ENCODE peak calls at places on chromosomes 4 and X, in eight cellular contexts. One of them, this sample, is unnamed.

GRCh38 chr4:70183168-70183939 is 12.2 kb upstream of the ODAM start:
- DNase-seq in body of pancreas: peak; percentile 39
- DNase-seq in fibroblast of lung: peak; percentile 23
- DNase-seq in A549: peak; percentile 57
- DNase-seq in ovary: no peak
- DNase-seq in GM23248: peak; percentile 74
- DNase-seq in breast epithelium: no peak
- DNase-seq in IMR-90: peak; percentile 48
- DNase-seq in this sample: no peak

GRCh38 chr4:108144451-108144850 is 24.3 kb downstream of the LEF1 start:
- DNase-seq in body of pancreas: no peak
- DNase-seq in fibroblast of lung: no peak
- DNase-seq in A549: no peak
- DNase-seq in ovary: no peak
- DNase-seq in GM23248: no peak
- DNase-seq in breast epithelium: no peak
- DNase-seq in IMR-90: no peak
- DNase-seq in this sample: no peak

GRCh38 chr4:182207806-182208483 is 35.3 kb upstream of the TENM3 start:
- DNase-seq in body of pancreas: no peak
- DNase-seq in fibroblast of lung: peak; percentile 95
- DNase-seq in A549: peak; percentile 41
- DNase-seq in ovary: no peak
- DNase-seq in GM23248: peak; percentile 53
- DNase-seq in breast epithelium: no peak
- DNase-seq in IMR-90: peak; percentile 94
- DNase-seq in this sample: no peak

GRCh38 chr4:16583764-16584163 is 314.7 kb downstream of the LDB2 start:
- DNase-seq in body of pancreas: no peak
- DNase-seq in fibroblast of lung: peak; percentile 90
- DNase-seq in A549: no peak
- DNase-seq in ovary: no peak
- DNase-seq in GM23248: peak; percentile 57
- DNase-seq in breast epithelium: no peak
- DNase-seq in IMR-90: peak; percentile 66
- DNase-seq in this sample: no peak

GRCh38 chr4:7960790-7961655 is 21.4 kb upstream of the AFAP1 start:
- DNase-seq in body of pancreas: peak; percentile 67
- DNase-seq in fibroblast of lung: peak; percentile 100
- DNase-seq in A549: peak; percentile 80
- DNase-seq in ovary: no peak
- DNase-seq in GM23248: peak; percentile 98
- DNase-seq in breast epithelium: no peak
- DNase-seq in IMR-90: peak; percentile 100
- DNase-seq in this sample: no peak

GRCh38 chrX:133410555-133410954 is 4.7 kb downstream of the GPC4 start:
- DNase-seq in body of pancreas: no peak
- DNase-seq in fibroblast of lung: no peak
- DNase-seq in A549: no peak
- DNase-seq in ovary: no peak
- DNase-seq in GM23248: no peak
- DNase-seq in breast epithelium: no peak
- DNase-seq in IMR-90: no peak
- DNase-seq in this sample: no peak

GRCh38 chr4:86498560-86499166 is 95.5 kb upstream of the PTPN13 start:
- DNase-seq in body of pancreas: peak; percentile 41
- DNase-seq in fibroblast of lung: peak; percentile 70
- DNase-seq in A549: peak; percentile 39
- DNase-seq in ovary: no peak
- DNase-seq in GM23248: peak; percentile 79
- DNase-seq in breast epithelium: no peak
- DNase-seq in IMR-90: peak; percentile 68
- DNase-seq in this sample: no peak

GRCh38 chr4:14887842-14888433 is 114.3 kb upstream of the CPEB2 start:
- DNase-seq in body of pancreas: no peak
- DNase-seq in fibroblast of lung: no peak
- DNase-seq in A549: no peak
- DNase-seq in ovary: no peak
- DNase-seq in GM23248: no peak
- DNase-seq in breast epithelium: no peak
- DNase-seq in IMR-90: no peak
- DNase-seq in this sample: no peak

GRCh38 chr4:111070390-111070789 is 447.5 kb upstream of the PITX2 start:
- DNase-seq in body of pancreas: no peak
- DNase-seq in fibroblast of lung: no peak
- DNase-seq in A549: no peak
- DNase-seq in ovary: no peak
- DNase-seq in GM23248: peak; percentile 53
- DNase-seq in breast epithelium: no peak
- DNase-seq in IMR-90: no peak
- DNase-seq in this sample: no peak

GRCh38 chr4:145299380-145300076 is 119.1 kb upstream of the OTUD4 start:
- DNase-seq in body of pancreas: no peak
- DNase-seq in fibroblast of lung: peak; percentile 94
- DNase-seq in A549: no peak
- DNase-seq in ovary: no peak
- DNase-seq in GM23248: peak; percentile 98
- DNase-seq in breast epithelium: no peak
- DNase-seq in IMR-90: peak; percentile 75
- DNase-seq in this sample: no peak

GRCh38 chr4:168167714-168168284 is 75.5 kb downstream of the ANXA10 start:
- DNase-seq in body of pancreas: no peak
- DNase-seq in fibroblast of lung: peak; percentile 59
- DNase-seq in A549: no peak
- DNase-seq in ovary: no peak
- DNase-seq in GM23248: no peak
- DNase-seq in breast epithelium: no peak
- DNase-seq in IMR-90: peak; percentile 62
- DNase-seq in this sample: no peak

GRCh38 chr4:10734697-10735096 is 50.1 kb upstream of the CLNK start:
- DNase-seq in body of pancreas: peak; percentile 2
- DNase-seq in fibroblast of lung: no peak
- DNase-seq in A549: no peak
- DNase-seq in ovary: no peak
- DNase-seq in GM23248: no peak
- DNase-seq in breast epithelium: no peak
- DNase-seq in IMR-90: no peak
- DNase-seq in this sample: no peak

GRCh38 chr4:69122476-69122875 is 26.2 kb downstream of the UGT2B7 start:
- DNase-seq in body of pancreas: no peak
- DNase-seq in fibroblast of lung: no peak
- DNase-seq in A549: no peak
- DNase-seq in ovary: no peak
- DNase-seq in GM23248: no peak
- DNase-seq in breast epithelium: no peak
- DNase-seq in IMR-90: no peak
- DNase-seq in this sample: no peak

GRCh38 chrX:9701790-9702189 is 63.9 kb downstream of the GPR143 start:
- DNase-seq in body of pancreas: no peak
- DNase-seq in fibroblast of lung: no peak
- DNase-seq in A549: no peak
- DNase-seq in ovary: no peak
- DNase-seq in GM23248: no peak
- DNase-seq in breast epithelium: no peak
- DNase-seq in IMR-90: no peak
- DNase-seq in this sample: no peak

GRCh38 chrX:151004085-151004484 is 20.9 kb downstream of the HMGB3 start:
- DNase-seq in body of pancreas: no peak
- DNase-seq in fibroblast of lung: no peak
- DNase-seq in A549: peak; percentile 18
- DNase-seq in ovary: no peak
- DNase-seq in GM23248: peak; percentile 9
- DNase-seq in breast epithelium: no peak
- DNase-seq in IMR-90: peak; percentile 2
- DNase-seq in this sample: no peak

GRCh38 chr4:56653461-56654237 is 27.4 kb downstream of the HOPX start:
- DNase-seq in body of pancreas: no peak
- DNase-seq in fibroblast of lung: peak; percentile 18
- DNase-seq in A549: no peak
- DNase-seq in ovary: no peak
- DNase-seq in GM23248: no peak
- DNase-seq in breast epithelium: no peak
- DNase-seq in IMR-90: no peak
- DNase-seq in this sample: no peak

GRCh38 chr4:2302387-2303119 is 40.6 kb upstream of the MXD4 start:
- DNase-seq in body of pancreas: no peak
- DNase-seq in fibroblast of lung: no peak
- DNase-seq in A549: peak; percentile 32
- DNase-seq in ovary: no peak
- DNase-seq in GM23248: no peak
- DNase-seq in breast epithelium: no peak
- DNase-seq in IMR-90: no peak
- DNase-seq in this sample: no peak

DNA sequence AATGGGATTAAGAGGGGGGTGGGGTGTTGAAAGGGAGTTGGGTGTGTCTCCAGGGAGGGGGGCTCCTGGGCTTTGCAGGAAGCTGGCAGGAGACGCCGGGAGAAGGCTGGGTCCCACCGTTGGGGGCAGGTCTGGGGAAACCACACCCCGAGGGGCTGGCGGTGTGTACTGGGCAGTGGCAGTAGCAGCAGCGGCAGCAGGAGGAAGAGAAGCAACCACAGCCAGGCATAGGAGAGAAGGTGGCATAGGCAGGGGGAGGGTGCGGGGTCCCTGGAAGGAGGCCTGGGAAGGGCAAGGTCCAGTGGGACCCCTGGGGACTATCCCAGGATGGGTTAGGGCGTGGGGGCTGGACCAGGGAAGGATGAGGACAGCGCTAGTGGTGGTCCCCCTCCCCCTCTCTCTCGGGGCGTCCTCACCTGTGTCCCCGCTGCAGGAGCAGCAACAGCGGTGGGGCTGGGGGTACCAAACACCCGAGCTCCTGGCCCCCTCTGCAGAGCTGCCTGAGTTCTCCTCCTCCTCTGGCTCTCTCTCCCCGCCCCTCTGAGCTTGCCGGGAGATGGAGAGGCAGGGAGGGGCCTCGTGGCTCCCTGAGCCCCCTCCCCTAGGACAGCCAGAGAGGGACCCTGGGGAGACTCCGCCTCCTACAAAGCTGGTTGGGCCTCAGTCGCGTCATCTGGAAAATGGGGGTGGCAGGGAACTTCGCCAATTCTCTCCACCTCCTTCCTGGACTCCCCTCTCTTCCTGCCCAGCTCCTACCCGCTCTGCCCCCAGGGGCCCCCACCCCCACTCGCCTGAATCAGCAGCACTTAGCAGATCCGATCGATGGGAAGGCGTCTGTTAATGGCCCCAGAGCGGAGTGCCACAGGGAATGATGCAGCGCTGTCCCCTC is at the start of gene KCND1:
- DNase-seq in body of pancreas: peak; percentile 34
- DNase-seq in fibroblast of lung: peak; percentile 75
- DNase-seq in A549: no peak
- DNase-seq in ovary: peak; percentile 58
- DNase-seq in GM23248: peak; percentile 47
- DNase-seq in breast epithelium: no peak
- DNase-seq in IMR-90: peak; percentile 46
- DNase-seq in this sample: no peak
- H3K4me3 ChIP-seq in body of pancreas: no peak within 1 kb of the TSS
- H3K4me3 ChIP-seq in fibroblast of lung: peak within 1 kb of the TSS; percentile 50
- H3K4me3 ChIP-seq in A549: peak within 1 kb of the TSS; percentile 0
- H3K4me3 ChIP-seq in ovary: peak within 1 kb of the TSS; percentile 28
- H3K4me3 ChIP-seq in GM23248: peak within 1 kb of the TSS; percentile 64
- H3K4me3 ChIP-seq in breast epithelium: peak within 1 kb of the TSS; percentile 33
- H3K4me3 ChIP-seq in IMR-90: peak within 1 kb of the TSS; percentile 50
- H3K4me3 ChIP-seq in this sample: peak within 1 kb of the TSS; percentile 35

GRCh38 chr4:73704314-73705055 is 35.9 kb upstream of the CXCL8 start:
- DNase-seq in body of pancreas: peak; percentile 93
- DNase-seq in fibroblast of lung: peak; percentile 100
- DNase-seq in A549: peak; percentile 91
- DNase-seq in ovary: peak; percentile 34
- DNase-seq in GM23248: peak; percentile 100
- DNase-seq in breast epithelium: no peak
- DNase-seq in IMR-90: peak; percentile 100
- DNase-seq in this sample: no peak

GRCh38 chr4:73707269-73707875 is 33.0 kb upstream of the CXCL8 start:
- DNase-seq in body of pancreas: no peak
- DNase-seq in fibroblast of lung: no peak
- DNase-seq in A549: no peak
- DNase-seq in ovary: no peak
- DNase-seq in GM23248: no peak
- DNase-seq in breast epithelium: no peak
- DNase-seq in IMR-90: no peak
- DNase-seq in this sample: no peak

GRCh38 chr4:73706811-73707210 is 33.6 kb upstream of the CXCL8 start:
- DNase-seq in body of pancreas: no peak
- DNase-seq in fibroblast of lung: no peak
- DNase-seq in A549: no peak
- DNase-seq in ovary: no peak
- DNase-seq in GM23248: no peak
- DNase-seq in breast epithelium: no peak
- DNase-seq in IMR-90: no peak
- DNase-seq in this sample: no peak

GRCh38 chr4:73705056-73705432 is 35.3 kb upstream of the CXCL8 start:
- DNase-seq in body of pancreas: no peak
- DNase-seq in fibroblast of lung: peak; percentile 84
- DNase-seq in A549: peak; percentile 38
- DNase-seq in ovary: no peak
- DNase-seq in GM23248: peak; percentile 83
- DNase-seq in breast epithelium: no peak
- DNase-seq in IMR-90: peak; percentile 81
- DNase-seq in this sample: no peak

DNA sequence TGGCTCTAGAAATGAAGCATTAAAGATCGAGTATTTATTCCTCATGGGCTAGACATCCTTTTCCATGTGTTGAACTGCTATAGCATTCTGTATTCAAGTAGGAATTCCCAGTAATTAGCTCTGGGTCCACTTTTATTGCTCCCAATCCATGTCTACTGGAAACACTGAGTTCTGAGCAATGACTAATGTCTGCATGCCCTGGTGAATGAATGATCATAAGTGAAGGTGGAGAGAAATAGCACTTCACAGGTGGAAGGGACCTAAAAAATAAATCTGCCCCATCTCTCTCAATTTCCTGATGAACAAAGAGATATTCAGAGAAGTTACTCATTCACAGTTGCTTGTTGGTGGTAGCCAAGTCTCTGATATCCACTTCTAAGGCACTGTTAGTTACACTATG is 34.6 kb upstream of the CXCL8 start:
- DNase-seq in body of pancreas: no peak
- DNase-seq in fibroblast of lung: no peak
- DNase-seq in A549: no peak
- DNase-seq in ovary: no peak
- DNase-seq in GM23248: peak; percentile 34
- DNase-seq in breast epithelium: no peak
- DNase-seq in IMR-90: no peak
- DNase-seq in this sample: no peak
- H3K4me1 ChIP-seq in body of pancreas: peaks cover 30% of the 10 kb centered on the region
- H3K4me1 ChIP-seq in fibroblast of lung: peaks cover 24% of the 10 kb centered on the region
- H3K4me1 ChIP-seq in A549: peaks cover 64% of the 10 kb centered on the region
- H3K4me1 ChIP-seq in ovary: no peaks in the 10 kb centered on the region
- H3K4me1 ChIP-seq in GM23248: peaks cover 66% of the 10 kb centered on the region
- H3K4me1 ChIP-seq in breast epithelium: no peaks in the 10 kb centered on the region
- H3K4me1 ChIP-seq in IMR-90: peaks cover 20% of the 10 kb centered on the region
- H3K4me1 ChIP-seq in this sample: no peaks in the 10 kb centered on the region

GRCh38 chrX:137566746-137567473 is 983 bp downstream of the ZIC3 start:
- DNase-seq in body of pancreas: no peak
- DNase-seq in fibroblast of lung: no peak
- DNase-seq in A549: no peak
- DNase-seq in ovary: no peak
- DNase-seq in GM23248: peak; percentile 12
- DNase-seq in breast epithelium: no peak
- DNase-seq in IMR-90: no peak
- DNase-seq in this sample: no peak
- H3K4me3 ChIP-seq in body of pancreas: no peak overlapping the region
- H3K4me3 ChIP-seq in fibroblast of lung: no peak overlapping the region
- H3K4me3 ChIP-seq in A549: no peak overlapping the region
- H3K4me3 ChIP-seq in ovary: peak overlapping the region; percentile 18
- H3K4me3 ChIP-seq in GM23248: no peak overlapping the region
- H3K4me3 ChIP-seq in breast epithelium: peak overlapping the region; percentile 51
- H3K4me3 ChIP-seq in IMR-90: no peak overlapping the region
- H3K4me3 ChIP-seq in this sample: no peak overlapping the region

GRCh38 chr4:38128478-38129451 is 168.6 kb downstream of the PTTG2 start:
- DNase-seq in body of pancreas: peak; percentile 38
- DNase-seq in fibroblast of lung: peak; percentile 56
- DNase-seq in A549: peak; percentile 20
- DNase-seq in ovary: no peak
- DNase-seq in GM23248: peak; percentile 93
- DNase-seq in breast epithelium: no peak
- DNase-seq in IMR-90: peak; percentile 89
- DNase-seq in this sample: peak; percentile 38
- H3K4me1 ChIP-seq in body of pancreas: peaks cover 35% of the 10 kb centered on the region
- H3K4me1 ChIP-seq in fibroblast of lung: peaks cover 11% of the 10 kb centered on the region
- H3K4me1 ChIP-seq in A549: peaks cover 15% of the 10 kb centered on the region
- H3K4me1 ChIP-seq in ovary: peaks cover 13% of the 10 kb centered on the region
- H3K4me1 ChIP-seq in GM23248: peaks cover 37% of the 10 kb centered on the region
- H3K4me1 ChIP-seq in breast epithelium: no peaks in the 10 kb centered on the region
- H3K4me1 ChIP-seq in IMR-90: peaks cover 19% of the 10 kb centered on the region
- H3K4me1 ChIP-seq in this sample: peaks cover 38% of the 10 kb centered on the region

This sample was measured in effector memory CD4-positive, alpha-beta T cell.